ENCODE peak calls at places on chromosomes 1 and 21, in five cellular contexts. A is GM12891, N is K562, Y is HepG2, U is H1. S is an unnamed sample.

GRCh38 chr1:96865731-96866684 is 144.4 kb downstream of the PTBP2 start:
- DNase-seq in A (no peak), Y (no peak), U (no peak), N (no peak), S (no peak)

GRCh38 chr1:201332021-201332420 is 45.5 kb downstream of the TNNT2 start:
- DNase-seq in N (no peak), U (no peak), Y (no peak), A (no peak), S (no peak)

GRCh38 chr1:119080586-119080985 is 59.9 kb downstream of the WARS2 start:
- DNase-seq in Y (no peak), A (no peak), U (no peak), N (no peak), S (no peak)

GRCh38 chr1:22508991-22509390 is 54.3 kb upstream of the EPHA8 start:
- DNase-seq in U (no peak), Y (no peak), A (no peak), N (no peak), S (no peak)

GRCh38 chr1:43437031-43437973 is 16.4 kb downstream of the HYI start:
- DNase-seq in U (no peak), A (no peak), N (no peak), Y (no peak), S (no peak)

GRCh38 chr1:93349231-93350135 is 3.8 kb downstream of the DR1 start:
- DNase-seq in N (no peak), A (no peak), Y (peak; percentile 11), U (no peak), S (no peak)

GRCh38 chr1:22704440-22705067 is 6.1 kb upstream of the EPHB2 start:
- DNase-seq in Y (peak; percentile 72), U (peak; percentile 88), N (peak; percentile 87), A (peak; percentile 72), S (peak; percentile 63)

GRCh38 chr1:6960291-6960758 is 175.1 kb downstream of the CAMTA1 start:
- DNase-seq in Y (no peak), A (no peak), N (no peak), U (no peak), S (no peak)

GRCh38 chr1:66074147-66074546 is 281.5 kb downstream of the PDE4B start:
- DNase-seq in U (no peak), N (no peak), Y (no peak), A (no peak), S (no peak)

GRCh38 chr1:168674252-168674651 is 54.8 kb downstream of the DPT start:
- DNase-seq in Y (no peak), A (no peak), N (no peak), U (no peak), S (no peak)

GRCh38 chr1:145978860-145979745 is 14.6 kb downstream of the POLR3GL start:
- DNase-seq in Y (peak; percentile 50), U (peak; percentile 67), A (no peak), N (peak; percentile 99), S (peak; percentile 63)

GRCh38 chr1:175252561-175252960 is 60.0 kb upstream of the KIAA0040 start:
- DNase-seq in U (no peak), N (no peak), Y (no peak), A (peak; percentile 26), S (no peak)

GRCh38 chr21:29394051-29394450 is 95.3 kb downstream of the BACH1 start:
- DNase-seq in N (no peak), Y (no peak), A (no peak), U (no peak), S (no peak)

GRCh38 chr1:76303348-76303712 is 228.8 kb downstream of the ST6GALNAC3 start:
- DNase-seq in N (no peak), A (no peak), Y (no peak), U (no peak), S (no peak)

DNA sequence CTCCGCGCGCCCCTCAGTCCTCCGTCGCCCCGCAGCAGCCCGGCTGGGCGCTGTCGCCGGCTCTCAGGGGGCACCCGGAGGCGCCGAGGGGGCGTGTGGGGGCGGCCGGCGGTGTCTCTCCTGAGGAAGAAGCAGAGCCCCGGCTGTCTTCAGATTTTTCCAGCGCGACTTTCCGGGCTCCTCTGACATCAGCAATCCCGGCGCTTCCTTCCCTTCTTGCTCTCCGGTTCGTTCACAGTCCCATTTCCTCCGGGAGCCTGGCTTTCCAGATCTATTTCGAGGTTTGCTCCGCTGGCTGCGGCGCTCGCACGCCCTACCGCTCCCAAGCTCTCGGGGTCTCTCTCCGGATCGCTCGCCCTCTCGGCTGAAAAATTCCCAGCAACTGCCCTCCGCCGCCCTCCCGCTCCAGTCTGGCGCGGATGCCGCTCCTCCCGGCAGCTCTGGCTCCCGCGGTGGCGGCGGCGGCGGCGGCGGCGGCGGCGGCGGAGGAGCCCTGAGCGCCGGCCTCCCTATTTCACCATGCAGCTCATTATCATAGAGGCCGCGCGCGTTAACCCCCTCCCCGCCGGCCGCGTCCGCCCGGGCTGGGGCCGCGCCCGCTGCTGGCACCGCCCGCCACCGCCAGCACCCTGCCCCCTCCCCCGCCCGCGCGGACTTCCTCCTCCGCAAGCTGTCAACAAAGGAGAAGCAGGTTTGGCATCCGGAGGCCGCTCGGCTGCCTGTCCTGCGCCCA is at the start of gene PLXNA2:
- DNase-seq in U (peak; percentile 82), N (peak; percentile 77), A (peak; percentile 42), Y (peak; percentile 52), S (peak; percentile 36)
- TF ChIP-seq POLR2A in U (no peak), N (no peak), A (no peak), Y (no peak), S (no peak)

DNA sequence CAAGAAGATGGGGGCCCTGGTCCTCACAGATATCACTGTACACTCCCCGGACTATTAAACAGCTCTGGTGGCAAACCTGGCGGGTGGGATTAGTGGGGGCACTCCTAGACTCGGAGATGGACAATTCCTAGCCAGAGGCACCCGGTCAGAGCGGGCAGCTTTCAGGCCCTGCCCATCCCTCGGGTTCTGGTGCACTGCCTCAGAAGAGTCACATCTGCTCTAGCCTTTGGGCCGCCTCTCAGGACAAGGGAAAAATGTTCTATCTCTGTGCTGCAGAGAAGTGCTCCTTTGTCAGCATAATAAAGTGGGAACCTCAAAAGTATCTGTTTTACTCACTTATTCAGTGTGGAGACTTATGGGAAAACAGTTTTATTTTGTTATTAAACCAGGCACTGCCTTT is 10.0 kb downstream of the CREG1 start:
- DNase-seq in Y (no peak), U (no peak), N (no peak), A (no peak), S (no peak)
- TF ChIP-seq POLR2AphosphoS5 in Y (no peak), U (no peak), N (peak; percentile 17), A (no peak), S (no peak)

GRCh38 chr1:45924736-45925135 is 121.3 kb downstream of the MAST2 start:
- DNase-seq in A (no peak), N (no peak), U (no peak), Y (no peak), S (no peak)
- TF ChIP-seq TAF1 in A (no peak), N (no peak), U (no peak), Y (no peak), S (no peak)

GRCh38 chr1:224435999-224436398 is 1.4 kb upstream of the WDR26 start:
- DNase-seq in Y (no peak), N (no peak), U (no peak), A (no peak), S (no peak)

GRCh38 chr1:224433041-224433670 is 1.4 kb downstream of the WDR26 start:
- DNase-seq in Y (no peak), U (no peak), N (no peak), A (no peak), S (no peak)

GRCh38 chr1:224435318-224435763 is 744 bp upstream of the WDR26 start:
- DNase-seq in A (no peak), Y (no peak), N (peak; percentile 40), U (peak; percentile 52), S (no peak)

GRCh38 chr1:224433671-224434446 is 738 bp downstream of the WDR26 start:
- DNase-seq in Y (no peak), A (no peak), U (peak; percentile 59), N (no peak), S (no peak)

DNA sequence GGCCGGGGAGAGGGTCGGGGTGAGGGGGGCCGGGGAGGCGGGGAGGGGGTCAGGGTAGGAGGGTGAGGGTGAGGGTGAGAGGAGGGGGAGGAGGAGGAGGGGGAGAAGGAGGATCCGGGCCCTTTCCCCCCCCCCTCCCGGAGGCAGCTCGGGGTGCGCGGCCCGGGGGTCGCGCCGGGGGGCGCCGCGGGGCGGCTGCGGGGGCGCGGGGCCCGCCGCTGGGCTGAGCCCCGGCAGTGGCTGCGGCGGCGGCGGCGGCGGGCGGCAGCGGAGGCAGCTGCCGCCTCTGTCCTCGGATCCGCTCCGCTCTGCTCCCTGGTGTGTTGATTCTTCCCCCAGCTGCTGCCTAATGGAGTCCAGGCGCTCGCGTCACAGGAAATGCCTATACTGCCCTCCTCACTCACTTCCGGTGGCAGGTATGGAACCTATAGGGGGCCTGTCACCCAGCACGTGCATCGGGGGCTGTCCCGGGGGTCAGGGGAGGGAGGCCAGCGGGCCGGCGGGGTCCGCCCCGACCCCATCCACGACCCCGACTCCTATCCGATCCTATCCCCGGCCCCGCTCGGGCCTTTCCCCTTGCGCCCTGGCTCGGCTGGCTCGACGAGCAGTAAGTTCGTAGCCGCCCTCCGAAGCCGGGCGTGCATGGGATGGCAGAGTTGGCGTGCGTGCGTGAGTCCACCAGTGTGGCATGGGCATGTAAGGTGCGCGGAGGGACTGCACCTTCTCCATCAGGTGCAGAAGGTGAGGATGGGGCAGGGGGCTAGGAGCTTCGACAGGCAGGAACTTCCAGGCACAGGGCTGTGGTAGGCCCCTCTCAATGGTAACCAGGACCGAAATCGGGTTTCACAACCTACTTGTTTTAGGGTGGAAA is at the start of gene WDR26:
- DNase-seq in A (peak; percentile 89), Y (peak; percentile 89), N (peak; percentile 84), U (peak; percentile 84), S (peak; percentile 86)
- TF ChIP-seq POLR2A in A (peak; percentile 90), Y (peak; percentile 79), N (peak; percentile 86), U (peak; percentile 70), S (peak; percentile 90)

DNA sequence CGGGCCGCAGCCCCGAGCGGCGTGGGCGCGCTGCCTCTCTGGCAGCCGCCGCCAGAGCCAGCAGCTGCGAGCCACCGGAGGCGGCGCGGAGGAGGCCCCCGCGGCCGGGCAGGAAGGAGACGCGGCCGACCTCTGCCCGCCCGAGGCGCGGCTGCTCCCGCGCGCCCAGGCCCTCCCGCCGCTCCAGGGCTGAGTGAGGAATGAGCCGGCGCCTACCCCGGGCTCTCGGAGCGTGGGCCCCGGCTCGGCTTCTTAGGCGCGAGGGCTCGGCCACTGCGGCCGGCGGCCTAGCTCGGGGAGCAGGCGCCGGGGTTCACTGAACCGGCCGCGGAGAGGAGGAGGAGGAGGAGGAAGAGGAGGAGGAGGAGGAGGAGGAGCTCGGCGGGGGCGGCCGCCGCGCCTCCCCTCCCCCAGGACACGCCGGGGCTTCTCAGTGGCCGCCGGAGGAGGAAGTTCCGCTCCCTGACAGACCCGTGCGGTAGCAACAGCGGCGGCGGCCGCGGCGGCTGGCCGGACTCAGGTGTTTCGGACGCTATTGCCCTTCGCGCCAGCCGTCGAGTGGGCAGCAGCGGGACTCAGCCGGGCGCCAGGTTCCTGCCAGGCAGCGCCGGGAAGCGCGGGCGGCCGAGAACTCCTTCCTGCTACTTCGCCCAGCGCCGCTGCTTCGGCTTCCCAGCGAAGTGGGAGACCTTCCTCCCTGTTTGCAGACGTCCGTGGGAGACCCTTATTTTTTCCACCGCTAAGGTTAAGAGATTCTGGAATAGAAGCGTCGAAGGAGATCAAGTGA is at the start of gene MAN1A2:
- DNase-seq in A (peak; percentile 66), U (peak; percentile 82), N (peak; percentile 84), Y (peak; percentile 65), S (peak; percentile 53)
- TF ChIP-seq POLR2AphosphoS5 in A (no peak), U (no peak), N (peak; percentile 77), Y (peak; percentile 68), S (no peak)

GRCh38 chr1:211654838-211655787 is 20.3 kb downstream of the NEK2 start:
- DNase-seq in N (peak; percentile 86), U (peak; percentile 96), A (no peak), Y (peak; percentile 69), S (no peak)
- TF ChIP-seq TAF1 in N (no peak), U (no peak), A (no peak), Y (no peak), S (no peak)

S was measured in GM12892.